ENCODE peak calls at places on chromosomes 4 and X, in six cellular contexts. R is tibial artery, S is B cell, H is mucosa of descending colon, F is cardiac muscle cell, G is gastrocnemius medialis. Y is an unnamed sample.

GRCh38 chr4:173318648-173319211 is 15.4 kb downstream of the HMGB2 start:
- DNase-seq in R (no peak), S (peak; percentile 42), H (no peak), F (peak; percentile 72), G (no peak), Y (no peak)

GRCh38 chr4:43251760-43252317 is 359.3 kb downstream of the GRXCR1 start:
- DNase-seq in R (no peak), S (no peak), H (no peak), F (no peak), G (no peak), Y (no peak)

GRCh38 chr4:166415749-166416148 is 542.7 kb downstream of the TLL1 start:
- DNase-seq in R (no peak), S (no peak), H (no peak), F (no peak), G (no peak), Y (no peak)

GRCh38 chr4:144174401-144175067 is 34.0 kb upstream of the GYPA start:
- DNase-seq in R (no peak), S (peak; percentile 59), H (no peak), F (peak; percentile 77), G (no peak), Y (peak; percentile 41)

GRCh38 chrX:49876750-49877149 is 2.5 kb upstream of the USP27X start:
- DNase-seq in R (no peak), S (peak; percentile 48), H (no peak), F (peak; percentile 26), G (no peak), Y (peak; percentile 35)

GRCh38 chrX:55713635-55714034 is 3.9 kb upstream of the RRAGB start:
- DNase-seq in R (no peak), S (no peak), H (no peak), F (no peak), G (no peak), Y (no peak)

GRCh38 chrX:2237976-2238375 is 262.8 kb downstream of the DHRSX start:
- DNase-seq in R (no peak), S (no peak), H (no peak), F (no peak), G (no peak), Y (no peak)

GRCh38 chr4:3303840-3304715 is 11.3 kb downstream of the RGS12 start:
- DNase-seq in R (peak; percentile 44), S (no peak), H (no peak), F (no peak), G (no peak), Y (no peak)

GRCh38 chrX:85992811-85993229 is 54.5 kb downstream of the CHM start:
- DNase-seq in R (no peak), S (no peak), H (no peak), F (peak; percentile 29), G (no peak), Y (no peak)

GRCh38 chr4:2256156-2256731 is 5.7 kb downstream of the MXD4 start:
- DNase-seq in R (peak; percentile 85), S (peak; percentile 3), H (peak; percentile 31), F (no peak), G (peak; percentile 31), Y (no peak)

GRCh38 chr4:54378461-54378860 is 149.4 kb downstream of the PDGFRA start:
- DNase-seq in R (no peak), S (no peak), H (no peak), F (no peak), G (no peak), Y (no peak)

GRCh38 chr4:78149737-78150136 is 92.6 kb downstream of the FRAS1 start:
- DNase-seq in R (no peak), S (no peak), H (no peak), F (no peak), G (no peak), Y (no peak)

GRCh38 chr4:123478859-123479345 is 82.3 kb downstream of the SPRY1 start:
- DNase-seq in R (no peak), S (no peak), H (no peak), F (peak; percentile 60), G (peak; percentile 34), Y (no peak)

GRCh38 chr4:57080781-57081650 is 29.2 kb downstream of the IGFBP7 start:
- DNase-seq in R (no peak), S (no peak), H (no peak), F (peak; percentile 95), G (no peak), Y (no peak)

GRCh38 chr4:16627999-16628398 is 270.4 kb downstream of the LDB2 start:
- DNase-seq in R (no peak), S (no peak), H (no peak), F (peak; percentile 94), G (no peak), Y (no peak)

GRCh38 chrX:19440713-19441112 is 74.6 kb downstream of the MAP3K15 start:
- DNase-seq in R (no peak), S (no peak), H (no peak), F (peak; percentile 82), G (no peak), Y (no peak)

GRCh38 chr4:158253350-158253980 is 43.2 kb downstream of the TMEM144 start:
- DNase-seq in R (no peak), S (peak; percentile 41), H (no peak), F (peak; percentile 75), G (no peak), Y (peak; percentile 38)

GRCh38 chr4:7223566-7223965 is 31.2 kb downstream of the SORCS2 start:
- DNase-seq in R (no peak), S (no peak), H (no peak), F (no peak), G (no peak), Y (no peak)

DNA sequence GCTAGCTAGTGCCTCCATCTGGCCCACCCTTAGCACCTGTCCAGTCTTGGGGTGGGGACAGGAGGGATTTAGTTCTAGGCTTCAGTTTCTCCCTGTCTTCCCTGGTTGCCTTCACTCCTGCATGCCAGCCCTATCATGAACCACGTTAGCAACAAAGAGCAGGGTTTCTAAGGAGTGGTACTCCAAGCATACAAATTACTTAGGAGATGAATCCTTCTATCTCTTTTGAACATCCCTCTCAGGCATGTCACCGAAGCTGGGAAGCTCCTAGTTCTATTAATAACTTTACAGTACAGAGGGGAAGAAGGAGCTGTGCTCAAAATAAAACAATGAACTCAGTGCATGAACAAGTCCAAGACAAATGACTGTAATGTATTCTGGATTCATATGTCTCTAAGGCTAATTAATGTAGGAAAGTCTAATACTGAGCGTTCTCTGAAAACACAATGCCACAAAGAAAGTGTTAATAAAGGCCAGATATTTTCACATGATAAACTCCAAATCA is 450.6 kb upstream of the RASGEF1B start:
- DNase-seq in R (no peak), S (no peak), H (no peak), F (no peak), G (no peak), Y (no peak)
- TF ChIP-seq CTCF in R (no peak), S (no peak), H (no peak), F (no peak), G (no peak), Y (no peak)

GRCh38 chrX:110836982-110837381 is 41.4 kb upstream of the CHRDL1 start:
- DNase-seq in R (no peak), S (no peak), H (no peak), F (peak; percentile 0), G (no peak), Y (no peak)
- TF ChIP-seq CTCF in R (no peak), S (no peak), H (no peak), F (peak; percentile 17), G (no peak), Y (no peak)

GRCh38 chr4:176875026-176875425 is 82.3 kb upstream of the VEGFC start:
- DNase-seq in R (no peak), S (no peak), H (no peak), F (no peak), G (no peak), Y (no peak)
- TF ChIP-seq CTCF in R (no peak), S (no peak), H (no peak), F (no peak), G (no peak), Y (no peak)

DNA sequence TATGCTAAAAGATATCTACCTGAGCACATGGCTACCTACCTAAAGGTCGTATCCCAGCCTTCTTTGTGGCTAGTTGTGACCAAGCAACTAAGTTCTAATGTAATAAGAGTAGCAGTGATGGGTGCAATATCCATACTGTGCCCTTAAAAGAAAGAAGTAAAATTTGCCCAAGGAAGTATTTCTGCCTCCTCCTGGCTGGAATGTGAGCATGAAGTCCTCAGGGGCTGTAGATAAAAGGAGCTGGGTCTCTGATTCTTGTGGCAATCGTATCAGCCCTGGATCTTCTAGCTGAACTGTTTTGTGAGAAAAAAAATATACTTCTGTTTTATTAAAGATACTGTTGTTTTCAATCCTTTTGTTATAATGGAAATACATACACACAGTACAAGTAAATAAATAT is 217.4 kb downstream of the GPAT3 start:
- DNase-seq in R (no peak), S (no peak), H (no peak), F (no peak), G (no peak), Y (no peak)
- TF ChIP-seq CTCF in R (no peak), S (no peak), H (no peak), F (no peak), G (no peak), Y (no peak)

GRCh38 chr4:163556169-163556568 is 61.7 kb downstream of the TMA16 start:
- DNase-seq in R (no peak), S (no peak), H (no peak), F (no peak), G (no peak), Y (no peak)
- TF ChIP-seq CTCF in R (no peak), S (peak; percentile 49), H (no peak), F (no peak), G (no peak), Y (peak; percentile 20)

GRCh38 chrX:38327775-38328081 is 419 bp upstream of the RPGR start:
- DNase-seq in R (no peak), S (no peak), H (no peak), F (no peak), G (no peak), Y (no peak)
- TF ChIP-seq CTCF in R (no peak), S (peak; percentile 44), H (no peak), F (no peak), G (no peak), Y (no peak)

GRCh38 chr4:68499021-68499420 is 51.8 kb downstream of the TMPRSS11E start:
- DNase-seq in R (no peak), S (no peak), H (no peak), F (no peak), G (no peak), Y (no peak)

GRCh38 chr4:68494688-68495087 is 47.4 kb downstream of the TMPRSS11E start:
- DNase-seq in R (no peak), S (no peak), H (no peak), F (no peak), G (no peak), Y (no peak)

DNA sequence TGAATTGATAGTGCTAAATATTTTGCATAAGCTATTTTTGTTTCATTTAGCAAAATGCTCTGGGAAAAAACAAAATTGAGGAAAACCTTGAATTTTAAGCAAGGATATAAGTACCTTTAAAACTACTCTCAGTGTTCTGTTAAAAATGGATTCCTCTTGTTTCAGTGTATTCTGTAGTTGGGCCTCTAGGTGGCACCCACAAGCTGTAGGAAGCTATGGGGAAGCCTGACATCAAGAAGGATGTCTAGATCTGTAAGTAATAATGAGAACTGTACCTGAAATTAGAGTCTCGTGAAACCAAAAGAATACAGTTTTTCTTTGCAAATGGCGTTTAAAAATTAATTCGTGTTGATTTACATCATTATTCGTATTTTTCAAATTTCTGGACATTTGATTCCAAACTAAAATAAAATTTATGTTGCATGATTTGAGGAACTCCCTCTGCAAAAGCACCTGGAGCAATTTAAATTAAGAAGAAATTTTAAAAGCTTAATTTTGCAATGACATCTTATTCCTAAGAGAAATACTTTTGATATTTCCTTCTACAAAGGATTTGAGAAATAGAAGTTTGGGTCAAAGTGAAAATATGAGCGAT is 51.2 kb downstream of the TMPRSS11E start:
- DNase-seq in R (no peak), S (peak; percentile 69), H (peak; percentile 57), F (peak; percentile 75), G (peak; percentile 13), Y (peak; percentile 33)
- TF ChIP-seq CTCF in R (peak; percentile 68), S (peak; percentile 96), H (peak; percentile 74), F (peak; percentile 85), G (peak; percentile 57), Y (peak; percentile 86)

Y was measured in GM10248.